ENCODE peak calls at places on chromosome 2, in nine cellular contexts. One of them, this sample, is unnamed.

GRCh38 chr2:15225131-15225530 is 336.0 kb downstream of the NBAS start:
- DNase-seq in glomerular endothelial cell: no peak
- DNase-seq in GM06990: no peak
- DNase-seq in foreskin fibroblast: no peak
- DNase-seq in NCI-H2029 treated with DMSO at 0.1 percent for 48 hours: no peak
- DNase-seq in CD8-positive, alpha-beta memory T cell: no peak
- DNase-seq in activated naive CD4-positive, alpha-beta T cell: no peak
- DNase-seq in GM04504: no peak
- DNase-seq in stimulated activated naive CD8-positive, alpha-beta T cell treated with anti-CD3 and anti-CD28 coated beads, Interleukin-15, amount 100 ng/mL, for 72 hours: no peak
- DNase-seq in this sample: no peak

GRCh38 chr2:130303142-130303541 is 39.6 kb upstream of the IMP4 start:
- DNase-seq in glomerular endothelial cell: no peak
- DNase-seq in activated naive CD4-positive, alpha-beta T cell: no peak
- DNase-seq in foreskin fibroblast: no peak
- DNase-seq in NCI-H2029 treated with DMSO at 0.1 percent for 48 hours: no peak
- DNase-seq in GM04504: no peak
- DNase-seq in stimulated activated naive CD8-positive, alpha-beta T cell treated with anti-CD3 and anti-CD28 coated beads, Interleukin-15, amount 100 ng/mL, for 72 hours: no peak
- DNase-seq in CD8-positive, alpha-beta memory T cell: no peak
- DNase-seq in GM06990: no peak
- DNase-seq in this sample: no peak

GRCh38 chr2:183227191-183227590 is 102.9 kb downstream of the NUP35 start:
- DNase-seq in foreskin fibroblast: no peak
- DNase-seq in glomerular endothelial cell: no peak
- DNase-seq in GM06990: no peak
- DNase-seq in stimulated activated naive CD8-positive, alpha-beta T cell treated with anti-CD3 and anti-CD28 coated beads, Interleukin-15, amount 100 ng/mL, for 72 hours: no peak
- DNase-seq in GM04504: no peak
- DNase-seq in CD8-positive, alpha-beta memory T cell: no peak
- DNase-seq in activated naive CD4-positive, alpha-beta T cell: no peak
- DNase-seq in NCI-H2029 treated with DMSO at 0.1 percent for 48 hours: no peak
- DNase-seq in this sample: no peak

GRCh38 chr2:88254437-88255081 is 84.4 kb downstream of the THNSL2 start:
- DNase-seq in GM06990: no peak
- DNase-seq in NCI-H2029 treated with DMSO at 0.1 percent for 48 hours: no peak
- DNase-seq in foreskin fibroblast: no peak
- DNase-seq in stimulated activated naive CD8-positive, alpha-beta T cell treated with anti-CD3 and anti-CD28 coated beads, Interleukin-15, amount 100 ng/mL, for 72 hours: no peak
- DNase-seq in GM04504: no peak
- DNase-seq in CD8-positive, alpha-beta memory T cell: no peak
- DNase-seq in glomerular endothelial cell: no peak
- DNase-seq in activated naive CD4-positive, alpha-beta T cell: no peak
- DNase-seq in this sample: no peak

GRCh38 chr2:122238006-122238559 is 482.6 kb downstream of the TSN start:
- DNase-seq in glomerular endothelial cell: no peak
- DNase-seq in GM06990: no peak
- DNase-seq in foreskin fibroblast: no peak
- DNase-seq in CD8-positive, alpha-beta memory T cell: no peak
- DNase-seq in activated naive CD4-positive, alpha-beta T cell: no peak
- DNase-seq in NCI-H2029 treated with DMSO at 0.1 percent for 48 hours: no peak
- DNase-seq in GM04504: no peak
- DNase-seq in stimulated activated naive CD8-positive, alpha-beta T cell treated with anti-CD3 and anti-CD28 coated beads, Interleukin-15, amount 100 ng/mL, for 72 hours: no peak
- DNase-seq in this sample: no peak

GRCh38 chr2:214816135-214816534 is 6.7 kb upstream of the BARD1 start:
- DNase-seq in foreskin fibroblast: no peak
- DNase-seq in NCI-H2029 treated with DMSO at 0.1 percent for 48 hours: no peak
- DNase-seq in glomerular endothelial cell: no peak
- DNase-seq in activated naive CD4-positive, alpha-beta T cell: no peak
- DNase-seq in GM04504: no peak
- DNase-seq in GM06990: no peak
- DNase-seq in CD8-positive, alpha-beta memory T cell: no peak
- DNase-seq in stimulated activated naive CD8-positive, alpha-beta T cell treated with anti-CD3 and anti-CD28 coated beads, Interleukin-15, amount 100 ng/mL, for 72 hours: no peak
- DNase-seq in this sample: no peak

GRCh38 chr2:179443175-179443574 is 178.5 kb upstream of the SESTD1 start:
- DNase-seq in glomerular endothelial cell: no peak
- DNase-seq in activated naive CD4-positive, alpha-beta T cell: no peak
- DNase-seq in NCI-H2029 treated with DMSO at 0.1 percent for 48 hours: no peak
- DNase-seq in foreskin fibroblast: no peak
- DNase-seq in GM04504: no peak
- DNase-seq in GM06990: no peak
- DNase-seq in CD8-positive, alpha-beta memory T cell: no peak
- DNase-seq in stimulated activated naive CD8-positive, alpha-beta T cell treated with anti-CD3 and anti-CD28 coated beads, Interleukin-15, amount 100 ng/mL, for 72 hours: no peak
- DNase-seq in this sample: no peak

GRCh38 chr2:33380001-33380609 is 96.3 kb upstream of the RASGRP3 start:
- DNase-seq in CD8-positive, alpha-beta memory T cell: no peak
- DNase-seq in foreskin fibroblast: no peak
- DNase-seq in stimulated activated naive CD8-positive, alpha-beta T cell treated with anti-CD3 and anti-CD28 coated beads, Interleukin-15, amount 100 ng/mL, for 72 hours: no peak
- DNase-seq in GM04504: no peak
- DNase-seq in glomerular endothelial cell: no peak
- DNase-seq in GM06990: no peak
- DNase-seq in NCI-H2029 treated with DMSO at 0.1 percent for 48 hours: no peak
- DNase-seq in activated naive CD4-positive, alpha-beta T cell: no peak
- DNase-seq in this sample: no peak

GRCh38 chr2:160920791-160921303 is 239.4 kb upstream of the TANK start:
- DNase-seq in NCI-H2029 treated with DMSO at 0.1 percent for 48 hours: no peak
- DNase-seq in stimulated activated naive CD8-positive, alpha-beta T cell treated with anti-CD3 and anti-CD28 coated beads, Interleukin-15, amount 100 ng/mL, for 72 hours: no peak
- DNase-seq in GM04504: peak; percentile 99
- DNase-seq in GM06990: no peak
- DNase-seq in glomerular endothelial cell: no peak
- DNase-seq in CD8-positive, alpha-beta memory T cell: no peak
- DNase-seq in foreskin fibroblast: peak; percentile 96
- DNase-seq in activated naive CD4-positive, alpha-beta T cell: no peak
- DNase-seq in this sample: peak; percentile 52